ENCODE peak calls at places on chromosomes 16 and 17, in four cellular contexts. F is psoas muscle, V is neural progenitor cell, I is fibroblast of lung. O is an unnamed sample.

GRCh38 chr16:49961087-49961486 is 63.9 kb upstream of the CNEP1R1 start:
- DNase-seq in F (no peak), V (no peak), I (peak; percentile 30), O (no peak)

GRCh38 chr16:58029410-58029809 is 3.9 kb downstream of the MMP15 start:
- DNase-seq in F (no peak), V (no peak), I (no peak), O (no peak)

GRCh38 chr17:77471984-77472836 is 331.4 kb downstream of the SEC14L1 start:
- DNase-seq in F (peak; percentile 51), V (peak; percentile 92), I (peak; percentile 85), O (peak; percentile 73)

GRCh38 chr17:72126575-72127486 is 6.0 kb downstream of the SOX9 start:
- DNase-seq in F (no peak), V (no peak), I (peak; percentile 92), O (no peak)

GRCh38 chr16:28984619-28985135 is at the start of gene LAT:
- DNase-seq in F (peak; percentile 62), V (no peak), I (no peak), O (no peak)

GRCh38 chr16:49355923-49356665 is 17.5 kb upstream of the C16orf78 start:
- DNase-seq in F (peak; percentile 75), V (no peak), I (no peak), O (peak; percentile 66)

GRCh38 chr16:75494696-75495601 is at the start of gene CHST6:
- DNase-seq in F (no peak), V (peak; percentile 84), I (peak; percentile 52), O (no peak)

GRCh38 chr17:74599531-74599939 is 7.5 kb upstream of the CD300LD start:
- DNase-seq in F (no peak), V (no peak), I (no peak), O (no peak)

GRCh38 chr16:49932943-49933342 is 77.0 kb upstream of the ZNF423 start:
- DNase-seq in F (no peak), V (no peak), I (peak; percentile 37), O (no peak)

GRCh38 chr16:74291577-74292208 is 4.9 kb upstream of the PSMD7 start:
- DNase-seq in F (no peak), V (no peak), I (peak; percentile 15), O (no peak)

GRCh38 chr16:72240949-72241348 is 69.0 kb upstream of the PMFBP1 start:
- DNase-seq in F (no peak), V (no peak), I (no peak), O (no peak)

GRCh38 chr17:63774141-63774981 is at the start of gene DDX42:
- DNase-seq in F (peak; percentile 96), V (peak; percentile 95), I (peak; percentile 68), O (peak; percentile 89)

GRCh38 chr16:23709536-23709935 is 3.5 kb downstream of the ERN2 start:
- DNase-seq in F (no peak), V (no peak), I (no peak), O (no peak)

GRCh38 chr17:67489273-67489672 is 112.2 kb downstream of the PITPNC1 start:
- DNase-seq in F (no peak), V (no peak), I (no peak), O (no peak)

GRCh38 chr16:57091200-57091989 is 988 bp upstream of the CPNE2 start:
- DNase-seq in F (peak; percentile 59), V (peak; percentile 31), I (peak; percentile 57), O (peak; percentile 67)

GRCh38 chr16:10517868-10518267 is 62.5 kb downstream of the EMP2 start:
- DNase-seq in F (no peak), V (no peak), I (no peak), O (no peak)

GRCh38 chr17:67514998-67515397 is 137.9 kb downstream of the PITPNC1 start:
- DNase-seq in F (no peak), V (no peak), I (no peak), O (no peak)

DNA sequence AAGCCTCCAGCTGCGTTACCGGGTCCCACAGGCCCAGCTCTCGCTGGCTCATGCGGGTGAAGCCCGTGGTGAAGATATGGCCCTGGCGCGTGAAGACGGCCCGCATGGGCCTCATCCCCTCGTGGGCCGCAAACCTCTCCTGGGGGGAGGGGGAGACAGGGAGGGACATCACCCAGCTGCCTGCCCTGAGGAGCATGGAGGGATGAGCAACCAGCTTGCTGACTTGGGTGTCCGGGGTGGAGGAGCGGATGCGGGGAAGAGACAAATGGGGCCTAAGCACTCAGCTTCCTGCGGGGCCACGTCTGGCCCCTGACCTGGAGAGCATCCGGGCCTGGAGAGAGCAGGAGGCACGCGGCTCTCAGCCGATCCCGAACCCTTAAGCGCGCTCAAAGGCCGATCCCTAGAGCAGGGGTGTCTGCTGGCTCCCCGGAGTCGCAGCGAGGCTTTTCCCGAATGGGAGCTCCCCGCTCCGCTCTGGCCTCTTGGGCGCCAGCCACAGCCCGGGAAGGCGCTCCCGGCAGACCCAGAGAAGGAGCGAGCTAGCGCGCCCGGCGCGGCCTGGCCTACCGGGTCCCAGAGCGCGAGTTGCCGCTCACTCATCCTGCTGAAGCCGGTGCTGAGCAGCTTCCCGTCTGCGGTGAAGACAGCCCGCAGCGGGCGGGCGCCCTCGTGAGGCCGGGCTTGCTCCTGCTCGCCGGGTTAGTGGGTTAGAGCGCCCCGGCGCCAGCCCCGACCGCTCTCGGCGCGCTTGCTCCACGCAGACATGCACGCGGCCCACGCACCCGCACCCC is 5.0 kb downstream of the CORO6 start:
- DNase-seq in F (peak; percentile 88), V (peak; percentile 83), I (peak; percentile 65), O (no peak)
- TF ChIP-seq CTCF in F (peak; percentile 53), V (peak; percentile 67), I (peak; percentile 57), O (peak; percentile 21)

GRCh38 chr16:87780385-87780989 is 14.7 kb upstream of the KLHDC4 start:
- DNase-seq in F (no peak), V (no peak), I (peak; percentile 79), O (no peak)
- H3K4me1 ChIP-seq in F (peaks cover 15% of the 10 kb centered on the region), V (no peaks in the 10 kb centered on the region), I (peaks cover 10% of the 10 kb centered on the region), O (peaks cover 16% of the 10 kb centered on the region)

DNA sequence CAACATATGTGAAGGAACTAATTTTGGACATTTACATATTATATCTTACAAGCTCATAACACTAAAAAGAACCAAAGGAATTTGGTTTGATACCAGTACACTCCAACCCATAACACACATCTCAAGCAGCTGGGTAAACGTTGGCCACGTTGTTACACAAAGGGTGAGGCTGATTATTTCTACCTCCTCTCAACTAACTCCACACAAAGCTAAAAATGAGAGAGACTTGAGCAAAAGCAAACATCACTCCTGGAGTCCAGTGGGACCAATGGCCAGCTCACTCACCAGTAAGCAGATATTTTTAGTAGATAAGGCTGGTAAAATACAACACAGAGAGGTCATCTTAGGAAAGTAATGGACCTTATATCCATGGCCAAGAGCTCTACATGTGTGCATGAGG is 207.6 kb downstream of the MRTFB start:
- DNase-seq in F (no peak), V (no peak), I (peak; percentile 8), O (no peak)
- H3K36me3 ChIP-seq in F (no peaks in the 10 kb centered on the region), V (no peaks in the 10 kb centered on the region), I (no peaks in the 10 kb centered on the region), O (no peaks in the 10 kb centered on the region)

DNA sequence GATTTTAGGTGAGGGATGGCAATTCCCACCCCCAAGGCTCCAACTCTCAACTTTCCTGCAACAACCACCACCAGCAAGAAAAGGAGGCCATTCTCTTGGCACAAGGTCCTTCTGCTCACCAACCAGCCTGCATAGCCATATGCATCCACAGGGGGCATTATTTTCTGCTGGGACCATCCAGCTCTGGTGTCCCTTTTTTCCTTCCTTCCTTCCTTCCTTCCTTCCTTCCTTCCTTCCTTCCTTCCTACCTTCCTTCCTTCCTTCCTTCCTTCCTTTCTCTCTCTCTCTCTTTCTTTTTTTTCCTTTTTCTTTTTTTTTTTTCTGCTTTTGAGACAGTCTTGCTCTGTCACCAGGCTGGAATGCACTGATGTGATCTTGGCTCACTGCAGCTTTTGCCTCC is 21.1 kb upstream of the COX10 start:
- DNase-seq in F (no peak), V (peak; percentile 31), I (no peak), O (no peak)
- TF ChIP-seq CTCF in F (peak; percentile 18), V (peak; percentile 44), I (peak; percentile 45), O (no peak)

DNA sequence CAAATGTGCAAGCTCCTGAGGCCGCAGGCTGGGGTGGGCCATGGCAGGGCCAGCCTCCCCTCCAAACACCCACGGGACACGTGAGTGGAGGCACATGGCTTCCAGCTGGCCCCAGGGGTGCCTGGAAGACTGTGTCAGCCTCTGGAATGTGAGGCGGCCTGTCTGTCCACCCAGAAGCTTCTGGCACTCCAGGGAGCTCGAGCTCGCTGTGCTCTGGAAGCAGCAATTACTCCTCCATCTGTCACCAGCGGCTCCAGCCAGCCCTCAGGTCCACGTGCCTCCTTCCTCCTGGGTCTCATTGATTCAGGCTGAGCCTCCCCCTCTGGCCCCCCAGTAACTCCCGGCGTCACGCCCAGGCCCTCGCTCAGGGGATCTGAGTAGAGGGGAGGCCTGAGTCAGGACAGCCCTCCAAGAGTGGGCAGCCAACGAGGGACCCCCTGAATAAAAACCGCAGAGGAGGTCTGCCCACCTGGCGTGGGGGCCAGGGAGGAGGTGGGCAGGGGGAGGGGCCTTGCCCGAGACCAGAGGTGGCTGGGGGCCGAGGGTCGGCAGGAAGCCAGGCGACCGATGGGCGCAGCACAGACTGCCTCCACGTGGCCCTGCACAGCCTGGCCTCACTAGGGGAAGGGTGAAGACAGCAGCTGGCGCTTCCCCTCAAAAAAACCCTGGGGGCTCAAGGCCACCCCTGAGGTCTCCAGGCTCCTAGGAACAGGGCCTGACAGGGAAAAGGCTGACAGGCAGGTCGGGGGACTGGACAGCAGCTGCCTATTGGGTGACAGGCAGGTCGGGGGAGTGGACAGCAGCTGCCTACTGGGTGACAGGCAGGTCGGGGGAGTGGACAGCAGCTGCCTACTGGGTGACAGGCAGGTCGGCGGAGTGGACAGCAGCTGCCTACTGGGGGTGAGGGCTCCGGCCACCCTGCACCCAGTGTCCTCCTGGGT is 11.9 kb downstream of the PIEZO1 start:
- DNase-seq in F (peak; percentile 76), V (peak; percentile 64), I (peak; percentile 95), O (no peak)
- H3K4me1 ChIP-seq in F (peaks cover 10% of the 10 kb centered on the region), V (peaks cover 65% of the 10 kb centered on the region), I (peaks cover 49% of the 10 kb centered on the region), O (no peaks in the 10 kb centered on the region)

GRCh38 chr17:62675701-62676100 is 48.2 kb downstream of the MRC2 start:
- DNase-seq in F (no peak), V (no peak), I (no peak), O (no peak)

GRCh38 chr17:62678214-62678919 is 50.9 kb downstream of the MRC2 start:
- DNase-seq in F (no peak), V (no peak), I (no peak), O (no peak)

GRCh38 chr17:62676231-62676943 is 48.9 kb downstream of the MRC2 start:
- DNase-seq in F (no peak), V (no peak), I (no peak), O (no peak)

GRCh38 chr17:62675260-62675659 is 47.8 kb downstream of the MRC2 start:
- DNase-seq in F (peak; percentile 84), V (no peak), I (peak; percentile 59), O (no peak)

GRCh38 chr17:62676952-62677596 is 49.6 kb downstream of the MRC2 start:
- DNase-seq in F (no peak), V (no peak), I (no peak), O (no peak)
- H3K36me3 ChIP-seq in F (no peaks in the 10 kb centered on the region), V (no peaks in the 10 kb centered on the region), I (peaks cover 35% of the 10 kb centered on the region), O (peaks cover 6% of the 10 kb centered on the region)

GRCh38 chr17:76076765-76077581 is 2.0 kb upstream of the ZACN start:
- DNase-seq in F (peak; percentile 55), V (peak; percentile 54), I (no peak), O (no peak)

GRCh38 chr17:76074390-76075363 is at the start of gene GALR2:
- DNase-seq in F (no peak), V (peak; percentile 70), I (no peak), O (no peak)

GRCh38 chr17:76076100-76076764 is 1.7 kb downstream of the GALR2 start:
- DNase-seq in F (no peak), V (peak; percentile 39), I (no peak), O (no peak)

GRCh38 chr17:76077582-76078110 is 1.3 kb upstream of the ZACN start:
- DNase-seq in F (no peak), V (no peak), I (no peak), O (no peak)

GRCh38 chr17:76075364-76076099 is 951 bp downstream of the GALR2 start:
- DNase-seq in F (no peak), V (peak; percentile 85), I (no peak), O (no peak)
- TF ChIP-seq CTCF in F (no peak), V (peak; percentile 54), I (peak; percentile 4), O (no peak)

GRCh38 chr17:83108709-83109108 is 29.3 kb downstream of the METRNL start:
- DNase-seq in F (no peak), V (no peak), I (no peak), O (no peak)
- H3K4me1 ChIP-seq in F (peaks cover 4% of the 10 kb centered on the region), V (no peaks in the 10 kb centered on the region), I (peaks cover 13% of the 10 kb centered on the region), O (no peaks in the 10 kb centered on the region)

O was measured in right atrium auricular region.